ENCODE peak calls at places on chromosomes 12 and 14, in seven cellular contexts. S is astrocyte, L is NCI-H748 treated with DMSO at 0.1 percent for 48 hours, D is mesendoderm, N is amniotic stem cell, U is GM04503, J is Calu3. R is an unnamed sample.

GRCh38 chr12:19288603-19289244 is 150.6 kb upstream of the AEBP2 start:
- DNase-seq in J (no peak), S (peak), N (peak), D (peak), L (peak), U (no peak), R (no peak)

GRCh38 chr12:553216-554000 is 93.7 kb downstream of the B4GALNT3 start:
- DNase-seq in S (no peak), N (no peak), L (no peak), D (no peak), J (no peak), U (no peak), R (no peak)

GRCh38 chr12:62767506-62767905 is 167.4 kb downstream of the PPM1H start:
- DNase-seq in U (peak), D (no peak), J (no peak), N (no peak), S (peak), L (no peak), R (peak)

GRCh38 chr12:39613525-39613924 is 6.1 kb downstream of the ABCD2 start:
- DNase-seq in J (no peak), D (no peak), L (no peak), U (no peak), N (no peak), S (no peak), R (no peak)

GRCh38 chr14:74978416-74978947 is 23.1 kb upstream of the PGF start:
- DNase-seq in N (no peak), U (no peak), S (no peak), J (no peak), L (no peak), D (peak), R (peak)

GRCh38 chr14:35378638-35379568 is 25.6 kb downstream of the NFKBIA start:
- DNase-seq in N (no peak), D (no peak), U (peak), J (no peak), L (no peak), S (no peak), R (no peak)

GRCh38 chr12:3815096-3815766 is 58.0 kb downstream of the PARP11 start:
- DNase-seq in J (no peak), S (no peak), D (no peak), N (no peak), U (no peak), L (no peak), R (no peak)

GRCh38 chr12:12974211-12974610 is 22.2 kb upstream of the GPRC5D start:
- DNase-seq in N (no peak), D (no peak), U (no peak), L (no peak), J (no peak), S (no peak), R (no peak)

GRCh38 chr12:117049295-117049694 is 49.9 kb downstream of the TESC start:
- DNase-seq in J (no peak), S (no peak), N (no peak), U (no peak), L (no peak), D (no peak), R (no peak)